ENCODE peak calls at places on chromosomes 6 and 20, in four cellular contexts. One of them, this sample, is unnamed.

GRCh38 chr6:11769816-11770545 is 8.6 kb downstream of the ADTRP start:
- DNase-seq in endodermal cell: peak; percentile 87
- DNase-seq in heart left ventricle: no peak
- DNase-seq in astrocyte: peak; percentile 10
- DNase-seq in this sample: no peak

GRCh38 chr20:20368414-20369352 is 779 bp downstream of the INSM1 start:
- DNase-seq in endodermal cell: peak; percentile 57
- DNase-seq in heart left ventricle: no peak
- DNase-seq in astrocyte: no peak
- DNase-seq in this sample: no peak

GRCh38 chr6:131980791-131981623 is 29.8 kb upstream of the CCN2 start:
- DNase-seq in endodermal cell: no peak
- DNase-seq in heart left ventricle: no peak
- DNase-seq in astrocyte: no peak
- DNase-seq in this sample: no peak

GRCh38 chr6:85945454-85946185 is 302.9 kb upstream of the SYNCRIP start:
- DNase-seq in endodermal cell: no peak
- DNase-seq in heart left ventricle: no peak
- DNase-seq in astrocyte: no peak
- DNase-seq in this sample: no peak

GRCh38 chr20:13221673-13222318 is 722 bp downstream of the ISM1 start:
- DNase-seq in endodermal cell: peak; percentile 89
- DNase-seq in heart left ventricle: peak; percentile 41
- DNase-seq in astrocyte: peak; percentile 42
- DNase-seq in this sample: no peak

GRCh38 chr20:59010321-59010994 is 3.4 kb upstream of the CTSZ start:
- DNase-seq in endodermal cell: no peak
- DNase-seq in heart left ventricle: no peak
- DNase-seq in astrocyte: peak; percentile 36
- DNase-seq in this sample: peak; percentile 52

GRCh38 chr6:54935739-54936138 is 89.2 kb downstream of the FAM83B start:
- DNase-seq in endodermal cell: no peak
- DNase-seq in heart left ventricle: no peak
- DNase-seq in astrocyte: peak; percentile 51
- DNase-seq in this sample: no peak

GRCh38 chr6:116314218-116314617 is 34.5 kb upstream of the TSPYL1 start:
- DNase-seq in endodermal cell: no peak
- DNase-seq in heart left ventricle: no peak
- DNase-seq in astrocyte: peak; percentile 55
- DNase-seq in this sample: no peak

GRCh38 chr20:56893206-56893605 is 264.1 kb downstream of the TFAP2C start:
- DNase-seq in endodermal cell: peak; percentile 83
- DNase-seq in heart left ventricle: no peak
- DNase-seq in astrocyte: no peak
- DNase-seq in this sample: no peak

GRCh38 chr6:118017301-118017854 is 110.3 kb downstream of the SLC35F1 start:
- DNase-seq in endodermal cell: no peak
- DNase-seq in heart left ventricle: no peak
- DNase-seq in astrocyte: no peak
- DNase-seq in this sample: no peak

GRCh38 chr20:32553618-32554017 is 31.5 kb downstream of the NOL4L start:
- DNase-seq in endodermal cell: no peak
- DNase-seq in heart left ventricle: no peak
- DNase-seq in astrocyte: no peak
- DNase-seq in this sample: no peak

GRCh38 chr20:19210426-19211155 is 1.9 kb upstream of the SLC24A3 start:
- DNase-seq in endodermal cell: no peak
- DNase-seq in heart left ventricle: no peak
- DNase-seq in astrocyte: no peak
- DNase-seq in this sample: no peak

GRCh38 chr6:166258854-166259276 is 49.3 kb downstream of the PRR18 start:
- DNase-seq in endodermal cell: no peak
- DNase-seq in heart left ventricle: no peak
- DNase-seq in astrocyte: no peak
- DNase-seq in this sample: no peak

GRCh38 chr6:52552278-52552643 is 24.6 kb downstream of the TRAM2 start:
- DNase-seq in endodermal cell: no peak
- DNase-seq in heart left ventricle: no peak
- DNase-seq in astrocyte: no peak
- DNase-seq in this sample: no peak

GRCh38 chr20:5848711-5849505 is 98.7 kb downstream of the SHLD1 start:
- DNase-seq in endodermal cell: no peak
- DNase-seq in heart left ventricle: no peak
- DNase-seq in astrocyte: peak; percentile 53
- DNase-seq in this sample: no peak

GRCh38 chr6:70175770-70176169 is 127.1 kb downstream of the COL9A1 start:
- DNase-seq in endodermal cell: no peak
- DNase-seq in heart left ventricle: no peak
- DNase-seq in astrocyte: no peak
- DNase-seq in this sample: no peak

GRCh38 chr6:28011716-28012115 is 54.7 kb downstream of the OR2B6 start:
- DNase-seq in endodermal cell: no peak
- DNase-seq in heart left ventricle: no peak
- DNase-seq in astrocyte: no peak
- DNase-seq in this sample: no peak

GRCh38 chr20:1741309-1742048 is 83.9 kb upstream of the SIRPG start:
- DNase-seq in endodermal cell: no peak
- DNase-seq in heart left ventricle: no peak
- DNase-seq in astrocyte: no peak
- DNase-seq in this sample: no peak

GRCh38 chr6:138099832-138100231 is 7.4 kb downstream of the PERP start:
- DNase-seq in endodermal cell: no peak
- DNase-seq in heart left ventricle: no peak
- DNase-seq in astrocyte: peak; percentile 64
- DNase-seq in this sample: no peak

GRCh38 chr20:10922941-10923340 is 249.1 kb upstream of the JAG1 start:
- DNase-seq in endodermal cell: no peak
- DNase-seq in heart left ventricle: no peak
- DNase-seq in astrocyte: peak; percentile 95
- DNase-seq in this sample: no peak

GRCh38 chr6:102389994-102390393 is 996.5 kb downstream of the GRIK2 start:
- DNase-seq in endodermal cell: no peak
- DNase-seq in heart left ventricle: no peak
- DNase-seq in astrocyte: no peak
- DNase-seq in this sample: no peak

GRCh38 chr6:23245559-23245958 is 676.2 kb downstream of the HDGFL1 start:
- DNase-seq in endodermal cell: no peak
- DNase-seq in heart left ventricle: no peak
- DNase-seq in astrocyte: peak; percentile 27
- DNase-seq in this sample: no peak

GRCh38 chr6:158991017-158991723 is 8.8 kb downstream of the RSPH3 start:
- DNase-seq in endodermal cell: peak; percentile 61
- DNase-seq in heart left ventricle: no peak
- DNase-seq in astrocyte: no peak
- DNase-seq in this sample: no peak

GRCh38 chr6:125791151-125791819 is 525 bp downstream of the NCOA7 start:
- DNase-seq in endodermal cell: peak; percentile 71
- DNase-seq in heart left ventricle: peak; percentile 38
- DNase-seq in astrocyte: peak; percentile 42
- DNase-seq in this sample: peak; percentile 76

GRCh38 chr6:14665827-14666724 is 548.5 kb downstream of the CD83 start:
- DNase-seq in endodermal cell: no peak
- DNase-seq in heart left ventricle: no peak
- DNase-seq in astrocyte: peak; percentile 96
- DNase-seq in this sample: peak; percentile 77

GRCh38 chr20:46366826-46367225 is 39.6 kb downstream of the ELMO2 start:
- DNase-seq in endodermal cell: no peak
- DNase-seq in heart left ventricle: no peak
- DNase-seq in astrocyte: no peak
- DNase-seq in this sample: no peak

GRCh38 chr20:46365483-46366215 is 40.8 kb downstream of the ELMO2 start:
- DNase-seq in endodermal cell: no peak
- DNase-seq in heart left ventricle: no peak
- DNase-seq in astrocyte: no peak
- DNase-seq in this sample: no peak

GRCh38 chr20:46363874-46364669 is 42.3 kb downstream of the ELMO2 start:
- DNase-seq in endodermal cell: peak; percentile 96
- DNase-seq in heart left ventricle: peak; percentile 89
- DNase-seq in astrocyte: peak; percentile 87
- DNase-seq in this sample: peak; percentile 89

GRCh38 chr20:46362931-46363872 is 43.2 kb downstream of the ELMO2 start:
- DNase-seq in endodermal cell: no peak
- DNase-seq in heart left ventricle: no peak
- DNase-seq in astrocyte: no peak
- DNase-seq in this sample: no peak

DNA sequence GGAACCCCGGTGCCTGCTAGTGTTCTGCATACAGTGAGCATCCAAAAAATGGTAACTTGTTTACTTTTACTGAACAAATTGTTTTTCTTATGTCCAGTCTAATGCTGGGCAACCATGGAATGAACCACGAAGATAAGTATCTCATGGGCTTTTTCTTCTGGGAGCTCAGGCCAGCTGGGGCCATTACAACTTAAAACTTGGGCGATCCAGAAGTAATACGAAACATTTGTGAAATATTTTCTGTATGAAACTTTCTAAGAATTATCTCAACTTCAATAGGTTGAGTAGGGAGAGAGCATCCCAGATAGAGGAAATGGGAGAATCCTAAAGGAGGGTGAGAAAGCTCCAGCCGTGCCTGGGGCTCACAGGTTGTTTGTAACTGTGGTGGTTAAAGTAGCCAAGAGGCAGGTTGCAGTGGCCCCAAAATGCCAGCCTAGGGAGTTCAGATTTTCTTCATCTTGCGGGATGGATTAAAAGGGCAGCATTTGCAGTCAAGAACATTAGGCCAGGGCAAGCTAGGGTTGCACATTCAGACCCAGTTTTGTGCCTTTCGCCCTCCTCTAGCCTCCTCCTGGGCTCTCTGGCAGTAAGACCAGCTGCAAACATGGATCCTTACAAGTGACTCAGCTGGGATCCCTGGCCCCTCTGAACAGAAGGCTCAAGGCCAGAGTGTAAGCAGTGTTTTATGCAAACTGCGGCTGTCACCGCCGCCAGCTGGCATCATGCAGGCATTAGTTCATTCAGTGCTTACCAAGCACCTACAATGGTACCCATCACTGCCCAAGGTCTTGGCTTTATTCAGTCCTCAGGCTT is 41.5 kb downstream of the ELMO2 start:
- DNase-seq in endodermal cell: no peak
- DNase-seq in heart left ventricle: no peak
- DNase-seq in astrocyte: no peak
- DNase-seq in this sample: no peak
- H3K4me1 ChIP-seq in endodermal cell: no peaks in the 10 kb centered on the region
- H3K4me1 ChIP-seq in heart left ventricle: no peaks in the 10 kb centered on the region
- H3K4me1 ChIP-seq in astrocyte: peaks cover 27% of the 10 kb centered on the region
- H3K4me1 ChIP-seq in this sample: no peaks in the 10 kb centered on the region

DNA sequence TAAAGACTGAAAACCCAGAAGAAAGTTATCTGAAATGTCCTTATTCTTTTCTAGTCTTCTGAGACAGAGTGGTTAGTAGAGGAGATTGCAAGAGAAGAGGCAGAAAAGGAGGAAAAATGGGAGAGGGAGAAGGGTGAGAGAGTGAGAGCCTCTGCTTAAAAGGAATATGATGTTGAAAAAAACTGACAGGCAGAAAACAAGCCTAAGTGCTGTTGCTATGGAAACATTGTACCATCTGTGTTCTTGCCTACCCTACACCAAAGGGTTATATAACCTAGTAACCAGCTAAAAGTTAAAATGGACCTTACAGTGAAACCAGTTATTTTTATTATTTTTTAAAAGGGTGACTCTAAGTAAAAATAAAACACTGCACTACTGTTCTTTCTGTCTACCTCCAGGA is 28.3 kb upstream of the SH3BGRL2 start:
- DNase-seq in endodermal cell: no peak
- DNase-seq in heart left ventricle: no peak
- DNase-seq in astrocyte: no peak
- DNase-seq in this sample: no peak
- H3K27ac ChIP-seq in endodermal cell: no peak overlapping the region
- H3K27ac ChIP-seq in heart left ventricle: no peak overlapping the region
- H3K27ac ChIP-seq in astrocyte: no peak overlapping the region
- H3K27ac ChIP-seq in this sample: no peak overlapping the region

DNA sequence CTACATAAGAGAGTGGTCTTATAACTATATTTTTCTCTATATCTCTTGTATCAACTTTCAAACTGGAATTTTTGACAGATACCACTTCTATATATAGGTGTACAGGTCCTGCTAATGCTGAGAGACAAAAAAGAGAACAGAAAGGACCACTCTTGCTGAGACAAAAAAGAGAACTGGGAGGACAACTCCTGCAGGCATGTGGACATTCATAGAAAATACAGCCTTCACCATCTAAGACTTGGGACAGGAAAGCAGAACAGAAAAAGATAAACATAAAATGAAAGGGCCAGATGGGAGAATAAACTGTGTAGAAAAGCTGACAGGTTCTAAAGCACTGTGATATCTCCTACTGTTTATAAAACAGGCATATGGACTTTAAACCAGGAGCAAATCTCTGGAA is 541.0 kb upstream of the ADGRB3 start:
- DNase-seq in endodermal cell: no peak
- DNase-seq in heart left ventricle: no peak
- DNase-seq in astrocyte: no peak
- DNase-seq in this sample: no peak
- H3K4me3 ChIP-seq in endodermal cell: no peak overlapping the region
- H3K4me3 ChIP-seq in heart left ventricle: no peak overlapping the region
- H3K4me3 ChIP-seq in astrocyte: no peak overlapping the region
- H3K4me3 ChIP-seq in this sample: no peak overlapping the region

GRCh38 chr6:136754820-136755219 is 37.5 kb downstream of the MAP3K5 start:
- DNase-seq in endodermal cell: no peak
- DNase-seq in heart left ventricle: no peak
- DNase-seq in astrocyte: no peak
- DNase-seq in this sample: no peak
- H3K4me1 ChIP-seq in endodermal cell: no peaks in the 10 kb centered on the region
- H3K4me1 ChIP-seq in heart left ventricle: peaks cover 3% of the 10 kb centered on the region
- H3K4me1 ChIP-seq in astrocyte: no peaks in the 10 kb centered on the region
- H3K4me1 ChIP-seq in this sample: no peaks in the 10 kb centered on the region

DNA sequence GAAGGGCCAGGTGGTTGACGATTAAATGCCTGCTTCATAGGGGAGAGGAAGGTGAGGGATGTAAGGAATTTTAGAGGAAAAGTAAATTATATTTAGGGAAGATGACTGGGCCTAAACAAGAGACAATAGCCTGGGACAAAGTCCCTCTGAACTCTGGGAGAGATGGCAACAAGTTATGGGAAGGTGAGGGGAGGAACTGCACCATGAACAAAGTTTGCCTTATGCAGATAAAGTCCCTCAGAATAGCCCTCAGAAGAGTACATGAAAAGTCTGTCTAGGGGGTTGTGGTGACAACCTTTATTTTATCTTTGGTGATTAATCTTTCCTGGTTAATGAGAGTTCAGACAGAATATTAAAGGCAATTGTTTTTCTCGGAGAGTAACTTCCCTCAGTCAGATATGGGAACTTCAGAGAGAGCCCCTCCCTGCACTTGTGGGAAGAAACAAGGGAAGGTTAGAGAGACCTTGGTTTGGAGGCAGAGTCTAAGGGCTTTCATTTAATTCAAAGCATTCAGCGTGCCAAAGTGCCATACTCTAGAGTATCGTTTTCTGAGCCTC is 27.1 kb upstream of the FAM217A start:
- DNase-seq in endodermal cell: no peak
- DNase-seq in heart left ventricle: no peak
- DNase-seq in astrocyte: no peak
- DNase-seq in this sample: no peak
- H3K27ac ChIP-seq in endodermal cell: no peak overlapping the region
- H3K27ac ChIP-seq in heart left ventricle: no peak overlapping the region
- H3K27ac ChIP-seq in astrocyte: no peak overlapping the region
- H3K27ac ChIP-seq in this sample: no peak overlapping the region

This sample was measured in right atrium auricular region.